ENCODE peak calls at places on chromosome 12, in five cellular contexts. One of them, this sample, is unnamed.

GRCh38 chr12:121467638-121468403 is 67.9 kb downstream of the RNF34 start:
- DNase-seq in NCI-H460: no peak
- DNase-seq in MV-4-11: no peak
- DNase-seq in neural crest cell: peak
- DNase-seq in HFF-Myc: no peak
- DNase-seq in this sample: no peak

GRCh38 chr12:112528521-112528920 is 109.8 kb downstream of the PTPN11 start:
- DNase-seq in NCI-H460: no peak
- DNase-seq in MV-4-11: no peak
- DNase-seq in HFF-Myc: no peak
- DNase-seq in neural crest cell: no peak
- DNase-seq in this sample: no peak

GRCh38 chr12:99746538-99746937 is 99.0 kb downstream of the GARIN6 start:
- DNase-seq in HFF-Myc: no peak
- DNase-seq in neural crest cell: no peak
- DNase-seq in MV-4-11: no peak
- DNase-seq in NCI-H460: no peak
- DNase-seq in this sample: no peak

GRCh38 chr12:108307006-108307405 is 32.1 kb downstream of the CMKLR1 start:
- DNase-seq in HFF-Myc: peak
- DNase-seq in MV-4-11: peak
- DNase-seq in neural crest cell: no peak
- DNase-seq in NCI-H460: no peak
- DNase-seq in this sample: no peak

GRCh38 chr12:58888131-58888783 is 32.0 kb downstream of the LRIG3 start:
- DNase-seq in NCI-H460: peak
- DNase-seq in MV-4-11: no peak
- DNase-seq in HFF-Myc: no peak
- DNase-seq in neural crest cell: no peak
- DNase-seq in this sample: peak

GRCh38 chr12:118816296-118816695 is 165.0 kb upstream of the SRRM4 start:
- DNase-seq in NCI-H460: no peak
- DNase-seq in HFF-Myc: no peak
- DNase-seq in neural crest cell: no peak
- DNase-seq in MV-4-11: no peak
- DNase-seq in this sample: no peak

GRCh38 chr12:52946797-52947547 is 1.9 kb upstream of the KRT18 start:
- DNase-seq in neural crest cell: no peak
- DNase-seq in NCI-H460: no peak
- DNase-seq in HFF-Myc: no peak
- DNase-seq in MV-4-11: no peak
- DNase-seq in this sample: peak

GRCh38 chr12:76006028-76006916 is 25.3 kb downstream of the PHLDA1 start:
- DNase-seq in NCI-H460: no peak
- DNase-seq in neural crest cell: no peak
- DNase-seq in HFF-Myc: no peak
- DNase-seq in MV-4-11: no peak
- DNase-seq in this sample: no peak

GRCh38 chr12:123397400-123397799 is 13.5 kb downstream of the KMT5A start:
- DNase-seq in NCI-H460: no peak
- DNase-seq in HFF-Myc: no peak
- DNase-seq in neural crest cell: no peak
- DNase-seq in MV-4-11: no peak
- DNase-seq in this sample: no peak

GRCh38 chr12:91964501-91964900 is 181.1 kb downstream of the BTG1 start:
- DNase-seq in MV-4-11: no peak
- DNase-seq in NCI-H460: no peak
- DNase-seq in HFF-Myc: no peak
- DNase-seq in neural crest cell: no peak
- DNase-seq in this sample: no peak

GRCh38 chr12:129193263-129193871 is 340.1 kb downstream of the GLT1D1 start:
- DNase-seq in NCI-H460: no peak
- DNase-seq in MV-4-11: peak
- DNase-seq in neural crest cell: peak
- DNase-seq in HFF-Myc: peak
- DNase-seq in this sample: peak

GRCh38 chr12:28578833-28579252 is 388.6 kb downstream of the CCDC91 start:
- DNase-seq in neural crest cell: no peak
- DNase-seq in MV-4-11: no peak
- DNase-seq in NCI-H460: no peak
- DNase-seq in HFF-Myc: no peak
- DNase-seq in this sample: no peak

GRCh38 chr12:124751654-124752355 is 111.9 kb downstream of the SCARB1 start:
- DNase-seq in HFF-Myc: no peak
- DNase-seq in neural crest cell: no peak
- DNase-seq in NCI-H460: no peak
- DNase-seq in MV-4-11: no peak
- DNase-seq in this sample: no peak

GRCh38 chr12:108567974-108568652 is 5.7 kb downstream of the ISCU start:
- DNase-seq in NCI-H460: no peak
- DNase-seq in HFF-Myc: no peak
- DNase-seq in neural crest cell: no peak
- DNase-seq in MV-4-11: no peak
- DNase-seq in this sample: no peak

GRCh38 chr12:79327465-79327864 is 363.3 kb downstream of the PAWR start:
- DNase-seq in NCI-H460: no peak
- DNase-seq in neural crest cell: no peak
- DNase-seq in HFF-Myc: no peak
- DNase-seq in MV-4-11: no peak
- DNase-seq in this sample: no peak

GRCh38 chr12:122078141-122079037 is at the start of gene MLXIP:
- DNase-seq in MV-4-11: peak
- DNase-seq in HFF-Myc: peak
- DNase-seq in neural crest cell: peak
- DNase-seq in NCI-H460: peak
- DNase-seq in this sample: peak

GRCh38 chr12:54824402-54824801 is 29.9 kb upstream of the MUCL1 start:
- DNase-seq in neural crest cell: no peak
- DNase-seq in MV-4-11: no peak
- DNase-seq in HFF-Myc: no peak
- DNase-seq in NCI-H460: no peak
- DNase-seq in this sample: no peak

GRCh38 chr12:104006929-104007328 is 41.3 kb downstream of the TDG start:
- DNase-seq in HFF-Myc: no peak
- DNase-seq in MV-4-11: no peak
- DNase-seq in neural crest cell: no peak
- DNase-seq in NCI-H460: no peak
- DNase-seq in this sample: no peak

GRCh38 chr12:107335802-107336570 is 242.6 kb upstream of the CRY1 start:
- DNase-seq in NCI-H460: no peak
- DNase-seq in neural crest cell: no peak
- DNase-seq in MV-4-11: no peak
- DNase-seq in HFF-Myc: no peak
- DNase-seq in this sample: no peak